ENCODE peak calls at places on chromosomes 4 and X, in seven cellular contexts. V is kidney epithelial cell; H is GM13976; K is neural progenitor cell; B is CD4-positive, alpha-beta T cell; S is AG10803; P is CD14-positive monocyte. O is an unnamed sample.

GRCh38 chr4:40992472-40993298 is 221.7 kb downstream of the APBB2 start:
- DNase-seq in V (peak; percentile 45), H (peak; percentile 43), K (no peak), B (no peak), S (peak; percentile 74), P (peak; percentile 89), O (peak; percentile 36)

GRCh38 chr4:82201303-82201702 is 172.5 kb downstream of the HNRNPD start:
- DNase-seq in V (peak; percentile 5), H (no peak), K (no peak), B (no peak), S (peak; percentile 8), P (no peak), O (no peak)

GRCh38 chr4:184787766-184788503 is 37.8 kb downstream of the ACSL1 start:
- DNase-seq in V (peak; percentile 97), H (no peak), K (no peak), B (no peak), S (no peak), P (no peak), O (no peak)

GRCh38 chr4:16250665-16251365 is 24.5 kb upstream of the TAPT1 start:
- DNase-seq in V (peak; percentile 35), H (no peak), K (peak; percentile 56), B (no peak), S (no peak), P (no peak), O (no peak)

GRCh38 chr4:153209410-153209809 is 5.2 kb downstream of the TRIM2 start:
- DNase-seq in V (no peak), H (no peak), K (no peak), B (no peak), S (no peak), P (no peak), O (no peak)

GRCh38 chr4:99863804-99864203 is 30.4 kb downstream of the LAMTOR3 start:
- DNase-seq in V (no peak), H (no peak), K (no peak), B (no peak), S (peak; percentile 7), P (no peak), O (no peak)

GRCh38 chrX:17689971-17690409 is 47.3 kb upstream of the SCML1 start:
- DNase-seq in V (peak; percentile 28), H (peak; percentile 33), K (peak; percentile 72), B (no peak), S (peak; percentile 82), P (no peak), O (peak; percentile 29)

GRCh38 chr4:53676402-53676871 is 85.2 kb upstream of the LNX1 start:
- DNase-seq in V (no peak), H (no peak), K (no peak), B (no peak), S (peak; percentile 73), P (no peak), O (no peak)

GRCh38 chr4:142558851-142559250 is 287.2 kb downstream of the INPP4B start:
- DNase-seq in V (no peak), H (no peak), K (peak; percentile 43), B (no peak), S (peak; percentile 81), P (no peak), O (no peak)

GRCh38 chr4:27602172-27602571 is 741.5 kb downstream of the STIM2 start:
- DNase-seq in V (no peak), H (no peak), K (no peak), B (no peak), S (no peak), P (no peak), O (no peak)

GRCh38 chr4:26576171-26576829 is 7.6 kb upstream of the TBC1D19 start:
- DNase-seq in V (no peak), H (no peak), K (peak; percentile 17), B (no peak), S (peak; percentile 68), P (no peak), O (no peak)

GRCh38 chrX:154495472-154495922 is 5.1 kb upstream of the SLC10A3 start:
- DNase-seq in V (no peak), H (no peak), K (no peak), B (no peak), S (no peak), P (no peak), O (no peak)

GRCh38 chrX:153959649-153960048 is 12.0 kb downstream of the HCFC1 start:
- DNase-seq in V (no peak), H (no peak), K (no peak), B (no peak), S (no peak), P (no peak), O (no peak)

GRCh38 chr4:162162672-162163071 is 1.1 kb downstream of the FSTL5 start:
- DNase-seq in V (no peak), H (no peak), K (no peak), B (no peak), S (no peak), P (no peak), O (no peak)

GRCh38 chr4:139815646-139816601 is 150.3 kb downstream of the MGST2 start:
- DNase-seq in V (peak; percentile 59), H (no peak), K (peak; percentile 81), B (no peak), S (peak; percentile 85), P (peak; percentile 75), O (no peak)

GRCh38 chr4:147361726-147362125 is 119.2 kb upstream of the EDNRA start:
- DNase-seq in V (peak; percentile 71), H (no peak), K (no peak), B (no peak), S (peak; percentile 50), P (no peak), O (no peak)

GRCh38 chr4:32145987-32146386 is 1425.8 kb downstream of the PCDH7 start:
- DNase-seq in V (no peak), H (no peak), K (peak; percentile 16), B (no peak), S (no peak), P (no peak), O (no peak)

GRCh38 chrX:68705986-68706385 is 58.5 kb downstream of the STARD8 start:
- DNase-seq in V (no peak), H (no peak), K (no peak), B (no peak), S (no peak), P (no peak), O (no peak)

GRCh38 chr4:80072607-80073361 is at the start of gene ANTXR2:
- DNase-seq in V (peak; percentile 60), H (peak; percentile 71), K (peak; percentile 93), B (peak; percentile 73), S (peak; percentile 97), P (peak; percentile 90), O (peak; percentile 73)

GRCh38 chr4:4901877-4902276 is 42.4 kb downstream of the MSX1 start:
- DNase-seq in V (no peak), H (no peak), K (peak; percentile 23), B (no peak), S (no peak), P (no peak), O (no peak)

GRCh38 chr4:149160370-149160769 is 655.3 kb downstream of the IQCM start:
- DNase-seq in V (no peak), H (no peak), K (no peak), B (no peak), S (no peak), P (no peak), O (no peak)

GRCh38 chr4:149166365-149166764 is 649.3 kb downstream of the IQCM start:
- DNase-seq in V (no peak), H (no peak), K (no peak), B (no peak), S (peak; percentile 30), P (no peak), O (no peak)

GRCh38 chr4:149166886-149167285 is 648.8 kb downstream of the IQCM start:
- DNase-seq in V (no peak), H (no peak), K (no peak), B (no peak), S (peak; percentile 31), P (no peak), O (no peak)

GRCh38 chr4:149161247-149161646 is 654.4 kb downstream of the IQCM start:
- DNase-seq in V (no peak), H (no peak), K (no peak), B (no peak), S (peak; percentile 94), P (no peak), O (no peak)

GRCh38 chr4:149164282-149164681 is 651.4 kb downstream of the IQCM start:
- DNase-seq in V (no peak), H (no peak), K (peak; percentile 91), B (no peak), S (peak; percentile 94), P (no peak), O (no peak)
- TF ChIP-seq CTCF in V (no peak), H (no peak), K (no peak), B (no peak), S (peak; percentile 46), P (no peak), O (no peak)

GRCh38 chr4:135670548-135670947 is 1469.0 kb upstream of the PABPC4L start:
- DNase-seq in V (no peak), H (no peak), K (no peak), B (no peak), S (no peak), P (no peak), O (no peak)
- TF ChIP-seq CTCF in V (no peak), H (no peak), K (peak; percentile 36), B (no peak), S (no peak), P (no peak), O (no peak)

DNA sequence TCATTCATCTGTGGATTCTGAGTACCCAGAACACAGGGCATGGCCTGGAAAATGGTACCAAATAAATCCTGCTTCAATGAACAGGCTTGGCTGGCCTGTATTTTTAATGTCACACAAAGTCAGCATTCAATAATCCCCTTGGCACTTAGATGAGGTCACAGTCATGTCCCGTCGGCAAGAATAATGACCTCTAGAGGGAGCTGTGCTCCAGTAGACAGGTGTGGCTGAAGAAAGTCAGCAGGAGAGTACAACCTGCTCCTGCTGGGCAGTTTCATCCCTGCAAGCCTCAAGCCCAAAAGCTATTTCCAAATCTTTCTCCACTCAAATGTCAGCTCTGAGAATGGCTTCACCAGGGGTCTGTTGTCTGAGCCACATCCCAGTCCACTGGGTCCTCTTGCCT is 404.0 kb upstream of the F9 start:
- DNase-seq in V (peak; percentile 7), H (peak; percentile 2), K (peak; percentile 65), B (no peak), S (no peak), P (no peak), O (peak; percentile 8)
- TF ChIP-seq CTCF in V (peak; percentile 55), H (peak; percentile 15), K (peak; percentile 65), B (no peak), S (peak; percentile 3), P (peak; percentile 9), O (peak; percentile 28)

DNA sequence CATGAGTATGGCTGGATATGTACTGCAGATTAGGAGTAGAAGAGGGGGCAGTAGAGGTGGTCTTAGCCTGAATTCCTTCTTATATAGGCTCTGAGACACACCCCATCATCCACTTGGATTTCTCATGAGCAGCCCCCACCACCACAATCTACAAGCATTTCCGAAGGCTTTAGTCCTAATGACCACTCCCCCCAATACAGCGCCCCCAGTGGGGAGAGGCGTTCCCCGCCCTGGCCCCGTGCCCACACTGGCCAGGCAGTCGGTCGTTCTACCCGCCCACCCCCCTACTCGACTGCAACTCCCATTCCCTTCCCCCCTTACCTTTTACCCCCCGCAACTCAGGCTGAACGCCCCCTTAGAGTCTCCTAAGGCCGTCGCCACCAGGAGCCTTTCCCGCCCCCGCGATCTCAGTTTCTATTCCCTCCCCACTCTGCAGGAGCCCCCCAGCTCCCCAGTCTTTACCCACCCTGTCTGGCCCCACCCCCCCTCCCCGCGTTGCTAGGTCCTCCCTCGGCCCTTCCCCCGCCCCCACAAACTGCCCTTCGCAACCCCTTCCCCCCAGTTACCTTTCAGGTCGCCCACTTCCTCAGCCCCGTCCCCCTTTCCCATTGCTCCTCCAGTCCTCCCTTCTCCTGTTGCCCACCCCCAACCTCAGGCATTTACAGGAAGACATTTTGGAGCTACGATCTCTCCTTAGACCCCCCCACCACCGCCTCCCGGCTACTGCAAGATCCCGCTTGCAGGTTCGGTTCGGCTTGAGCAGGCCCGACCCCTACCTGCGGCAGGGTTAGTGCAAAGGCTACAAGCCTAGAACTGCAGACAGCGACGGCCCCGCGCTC is 468 bp downstream of the ZMYM3 start:
- DNase-seq in V (no peak), H (peak; percentile 59), K (peak; percentile 65), B (peak; percentile 43), S (peak; percentile 32), P (no peak), O (peak; percentile 46)
- TF ChIP-seq CTCF in V (peak; percentile 53), H (peak; percentile 43), K (peak; percentile 53), B (no peak), S (peak; percentile 57), P (peak; percentile 41), O (peak; percentile 22)

O was measured in GM20000.